ENCODE peak calls at places on chromosomes 16 and 17, in nine cellular contexts. J is HFF-Myc, M is fibroblast of the aortic adventitia, I is cardiac muscle cell, R is fibroblast of lung, F is ovary, G is Peyer's patch, C is IMR-90, K is A549. S is an unnamed sample.

GRCh38 chr17:76921340-76922036 is 53.3 kb downstream of the MGAT5B start:
- DNase-seq in J (no peak), M (no peak), I (no peak), C (no peak), G (no peak), R (no peak), F (no peak), K (no peak), S (no peak)

GRCh38 chr17:50686494-50687199 is 21.1 kb downstream of the ANKRD40 start:
- DNase-seq in F (peak), J (no peak), G (peak), M (peak), K (peak), R (peak), I (peak), C (peak), S (peak)

GRCh38 chr16:58393138-58393504 is 850 bp downstream of the GINS3 start:
- DNase-seq in I (peak), F (no peak), R (peak), J (no peak), G (no peak), K (peak), C (no peak), M (peak), S (peak)

GRCh38 chr17:83119987-83120864 is 40.8 kb downstream of the METRNL start:
- DNase-seq in M (no peak), K (no peak), J (no peak), F (no peak), I (no peak), C (no peak), R (no peak), G (peak), S (no peak)

GRCh38 chr16:89453662-89454321 is 36.6 kb downstream of the ANKRD11 start:
- DNase-seq in J (no peak), K (peak), G (no peak), M (peak), R (peak), C (no peak), F (no peak), I (peak), S (no peak)

GRCh38 chr17:49621946-49622529 is 46.4 kb downstream of the NXPH3 start:
- DNase-seq in G (no peak), M (no peak), J (no peak), F (no peak), R (no peak), K (no peak), I (no peak), C (no peak), S (no peak)

GRCh38 chr16:88743693-88744519 is 37.6 kb downstream of the CTU2 start:
- DNase-seq in R (peak), G (peak), M (peak), K (peak), F (peak), C (peak), I (peak), J (no peak), S (no peak)

GRCh38 chr17:83073389-83074063 is 5.9 kb upstream of the METRNL start:
- DNase-seq in I (peak), J (no peak), M (no peak), C (no peak), K (no peak), F (no peak), G (no peak), R (peak), S (no peak)

GRCh38 chr17:81471804-81472456 is 40.7 kb downstream of the ACTG1 start:
- DNase-seq in K (peak), F (peak), I (peak), R (peak), C (no peak), J (peak), G (no peak), M (peak), S (no peak)
- H3K4me3 ChIP-seq in K (no peak), F (peak), I (no peak), R (no peak), C (no peak), J (peak), G (no peak), M (peak), S (no peak)

DNA sequence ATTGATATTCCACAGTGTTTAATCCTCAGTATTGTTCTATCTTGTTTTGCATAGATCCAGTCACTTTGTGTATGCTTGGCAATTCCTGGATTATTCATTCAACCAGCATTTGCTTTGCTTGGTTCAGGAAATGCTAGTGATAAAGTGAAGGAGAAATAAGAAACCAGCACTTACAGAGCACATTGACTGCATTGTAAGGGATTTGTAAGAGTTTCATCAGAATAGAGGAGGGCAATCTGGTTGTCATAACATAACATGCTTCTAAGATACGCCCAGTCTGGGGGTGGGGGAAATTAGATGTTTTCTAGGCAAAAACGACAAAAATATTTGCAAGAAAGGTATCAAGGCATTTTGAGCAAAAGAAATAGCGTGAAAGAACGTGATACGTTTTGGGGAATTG is 40.4 kb downstream of the TNRC6A start:
- DNase-seq in G (no peak), R (peak), J (no peak), F (no peak), M (peak), I (peak), C (peak), K (no peak), S (no peak)
- TF ChIP-seq CTCF in G (no peak), R (no peak), J (no peak), F (no peak), M (no peak), I (no peak), C (no peak), K (no peak), S (no peak)

GRCh38 chr16:3988824-3989223 is 108.3 kb upstream of the CREBBP start:
- DNase-seq in C (no peak), M (no peak), I (no peak), K (no peak), G (no peak), F (no peak), J (no peak), R (no peak), S (no peak)

GRCh38 chr16:3986235-3986544 is 105.7 kb upstream of the CREBBP start:
- DNase-seq in C (no peak), I (no peak), G (no peak), R (no peak), M (no peak), K (no peak), J (no peak), F (no peak), S (no peak)

GRCh38 chr16:3983081-3983520 is 102.6 kb upstream of the CREBBP start:
- DNase-seq in K (peak), G (no peak), I (peak), J (no peak), F (peak), R (peak), M (peak), C (peak), S (peak)

GRCh38 chr16:3984111-3985060 is 103.9 kb upstream of the CREBBP start:
- DNase-seq in F (no peak), K (no peak), R (no peak), M (no peak), C (no peak), J (no peak), G (no peak), I (no peak), S (no peak)

DNA sequence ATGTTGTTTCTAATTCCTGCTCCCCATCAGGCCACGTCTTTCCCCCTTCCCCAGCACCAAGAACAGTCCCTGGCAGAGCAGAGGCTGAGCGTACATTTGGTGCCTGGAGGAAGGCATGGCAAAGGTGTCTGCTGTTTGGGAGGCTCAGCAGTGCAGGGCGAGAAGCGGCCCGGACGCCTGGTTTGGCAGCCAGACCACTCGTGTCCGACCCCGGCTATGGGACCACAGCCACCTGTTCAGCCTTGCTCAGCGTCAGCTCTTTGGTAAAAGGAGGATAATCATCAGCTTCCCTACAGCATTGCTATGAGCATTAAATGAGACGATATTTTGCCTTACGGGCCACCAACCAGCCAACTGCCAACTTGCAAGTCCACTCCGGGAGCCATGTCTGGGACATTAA is 106.7 kb upstream of the CREBBP start:
- DNase-seq in G (no peak), R (no peak), C (no peak), F (no peak), I (no peak), K (no peak), J (no peak), M (no peak), S (no peak)
- H3K4me3 ChIP-seq in G (no peak), R (no peak), C (no peak), F (no peak), I (no peak), K (no peak), J (no peak), M (no peak), S (no peak)

GRCh38 chr16:87542531-87543102 is 49.8 kb upstream of the ZCCHC14 start:
- DNase-seq in R (no peak), I (no peak), K (no peak), M (no peak), J (no peak), C (no peak), G (no peak), F (no peak), S (no peak)
- TF ChIP-seq CTCF in R (no peak), I (no peak), K (no peak), M (no peak), J (no peak), C (no peak), G (no peak), F (no peak), S (no peak)

GRCh38 chr17:31746884-31747495 is 112.1 kb downstream of the COPRS start:
- DNase-seq in R (no peak), K (no peak), C (no peak), J (no peak), F (no peak), G (no peak), I (no peak), M (no peak), S (no peak)

GRCh38 chr17:31743767-31744166 is 115.3 kb downstream of the COPRS start:
- DNase-seq in F (no peak), G (no peak), M (peak), K (no peak), I (peak), C (peak), R (peak), J (no peak), S (no peak)

GRCh38 chr17:31741371-31741770 is 117.7 kb downstream of the COPRS start:
- DNase-seq in M (no peak), F (no peak), G (no peak), K (no peak), I (no peak), C (no peak), R (no peak), J (no peak), S (no peak)

GRCh38 chr17:31745964-31746650 is 112.9 kb downstream of the COPRS start:
- DNase-seq in F (no peak), J (no peak), M (peak), G (no peak), R (no peak), K (no peak), I (no peak), C (no peak), S (no peak)

DNA sequence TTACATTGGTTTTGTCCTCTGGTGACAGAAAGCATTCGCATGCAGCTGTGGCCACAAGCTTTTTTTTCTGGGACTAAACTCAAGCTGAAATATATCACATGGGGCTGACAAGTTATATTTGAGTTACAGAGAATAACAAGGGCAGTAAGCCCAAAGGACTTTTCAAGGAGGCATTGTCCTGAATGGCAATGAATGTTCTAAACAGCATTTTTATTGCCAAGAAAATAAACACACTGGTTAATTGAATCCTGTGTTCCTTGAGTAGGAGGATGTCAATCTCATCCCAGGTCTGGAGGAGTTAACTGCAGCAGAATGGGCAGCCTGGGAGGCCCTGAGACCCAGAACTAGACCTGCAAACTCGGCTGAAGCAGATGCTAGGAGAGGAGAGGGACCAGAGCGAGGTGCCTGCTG is 114.5 kb downstream of the COPRS start:
- DNase-seq in G (no peak), J (no peak), F (no peak), C (no peak), M (peak), I (peak), K (no peak), R (peak), S (no peak)
- H3K4me3 ChIP-seq in G (no peak), J (no peak), F (no peak), C (no peak), M (no peak), I (no peak), K (no peak), R (no peak), S (no peak)

GRCh38 chr16:49589721-49590120 is 216.1 kb downstream of the C16orf78 start:
- DNase-seq in C (no peak), K (no peak), F (no peak), J (no peak), I (no peak), G (no peak), M (no peak), R (no peak), S (no peak)
- TF ChIP-seq CTCF in C (no peak), K (no peak), F (no peak), J (no peak), I (no peak), G (no peak), M (no peak), R (no peak), S (no peak)

DNA sequence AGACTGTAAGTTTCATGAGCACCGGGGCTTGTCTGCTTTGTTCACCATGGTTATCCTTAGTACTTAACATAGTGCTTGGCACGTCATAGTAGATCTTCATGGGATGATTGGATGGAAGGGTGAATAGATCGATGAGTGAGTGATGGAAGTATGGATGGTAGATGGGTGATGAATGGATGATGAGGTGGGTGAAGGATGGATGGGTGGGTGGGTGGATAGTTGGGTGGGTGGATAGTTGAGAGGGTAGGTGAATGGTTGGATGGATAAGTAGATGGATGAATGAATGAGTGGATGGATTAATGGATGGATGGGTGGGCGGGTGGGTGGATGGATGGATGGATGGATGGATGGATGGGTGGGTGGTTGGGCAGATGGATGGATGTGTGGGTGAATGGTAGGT is 133.2 kb upstream of the PLCG2 start:
- DNase-seq in M (no peak), J (no peak), K (no peak), R (no peak), F (no peak), I (no peak), C (no peak), G (no peak), S (no peak)
- H3K4me3 ChIP-seq in M (no peak), J (no peak), K (no peak), R (no peak), F (no peak), I (no peak), C (no peak), G (no peak), S (no peak)

GRCh38 chr17:19713462-19713861 is 2.9 kb downstream of the SLC47A2 start:
- DNase-seq in R (no peak), K (no peak), G (no peak), M (no peak), C (no peak), I (no peak), J (no peak), F (no peak), S (no peak)
- TF ChIP-seq CTCF in R (no peak), K (no peak), G (no peak), M (peak), C (peak), I (no peak), J (peak), F (no peak), S (peak)

GRCh38 chr16:84229421-84229820 is 10.4 kb downstream of the KCNG4 start:
- DNase-seq in G (no peak), I (no peak), M (no peak), K (no peak), C (no peak), R (no peak), J (no peak), F (no peak), S (no peak)
- H3K4me3 ChIP-seq in G (no peak), I (no peak), M (no peak), K (no peak), C (no peak), R (no peak), J (no peak), F (no peak), S (no peak)

S was measured in retinal pigment epithelial cell.